ENCODE peak calls at places on chromosome 11, in nine cellular contexts. One of them, this sample, is unnamed.
A peak's percentile ranks its signal among the peaks of the same experiment; 100 is the strongest.

GRCh38 chr11:29005401-29005980 is 897.3 kb downstream of the METTL15 start:
- DNase-seq in spleen: no peak
- DNase-seq in suprapubic skin: no peak
- DNase-seq in H1: no peak
- DNase-seq in upper lobe of left lung: no peak
- DNase-seq in transverse colon: no peak
- DNase-seq in stomach: no peak
- DNase-seq in vagina: no peak
- DNase-seq in K562: no peak
- DNase-seq in this sample: no peak

GRCh38 chr11:116073854-116074837 is 569.9 kb upstream of the CADM1 start:
- DNase-seq in spleen: no peak
- DNase-seq in suprapubic skin: no peak
- DNase-seq in H1: no peak
- DNase-seq in upper lobe of left lung: no peak
- DNase-seq in transverse colon: no peak
- DNase-seq in stomach: no peak
- DNase-seq in vagina: no peak
- DNase-seq in K562: no peak
- DNase-seq in this sample: no peak

GRCh38 chr11:10474551-10474950 is 19.5 kb downstream of the AMPD3 start:
- DNase-seq in spleen: no peak
- DNase-seq in suprapubic skin: peak; percentile 58
- DNase-seq in H1: no peak
- DNase-seq in upper lobe of left lung: peak; percentile 18
- DNase-seq in transverse colon: no peak
- DNase-seq in stomach: no peak
- DNase-seq in vagina: no peak
- DNase-seq in K562: no peak
- DNase-seq in this sample: no peak

GRCh38 chr11:3225159-3225758 is 6.6 kb upstream of the MRGPRG start:
- DNase-seq in spleen: peak; percentile 70
- DNase-seq in suprapubic skin: no peak
- DNase-seq in H1: no peak
- DNase-seq in upper lobe of left lung: no peak
- DNase-seq in transverse colon: no peak
- DNase-seq in stomach: no peak
- DNase-seq in vagina: no peak
- DNase-seq in K562: no peak
- DNase-seq in this sample: no peak

GRCh38 chr11:43830928-43831440 is 49.6 kb upstream of the ALKBH3 start:
- DNase-seq in spleen: no peak
- DNase-seq in suprapubic skin: no peak
- DNase-seq in H1: no peak
- DNase-seq in upper lobe of left lung: no peak
- DNase-seq in transverse colon: peak; percentile 8
- DNase-seq in stomach: peak; percentile 25
- DNase-seq in vagina: no peak
- DNase-seq in K562: peak; percentile 9
- DNase-seq in this sample: no peak

GRCh38 chr11:87038235-87038960 is 664 bp downstream of the TMEM135 start:
- DNase-seq in spleen: no peak
- DNase-seq in suprapubic skin: no peak
- DNase-seq in H1: no peak
- DNase-seq in upper lobe of left lung: no peak
- DNase-seq in transverse colon: no peak
- DNase-seq in stomach: no peak
- DNase-seq in vagina: no peak
- DNase-seq in K562: no peak
- DNase-seq in this sample: no peak

GRCh38 chr11:106091480-106092123 is 14.1 kb downstream of the AASDHPPT start:
- DNase-seq in spleen: no peak
- DNase-seq in suprapubic skin: no peak
- DNase-seq in H1: no peak
- DNase-seq in upper lobe of left lung: peak; percentile 26
- DNase-seq in transverse colon: no peak
- DNase-seq in stomach: no peak
- DNase-seq in vagina: no peak
- DNase-seq in K562: no peak
- DNase-seq in this sample: no peak

GRCh38 chr11:62933775-62934495 is 12.8 kb upstream of the CHRM1 start:
- DNase-seq in spleen: no peak
- DNase-seq in suprapubic skin: no peak
- DNase-seq in H1: no peak
- DNase-seq in upper lobe of left lung: no peak
- DNase-seq in transverse colon: no peak
- DNase-seq in stomach: no peak
- DNase-seq in vagina: no peak
- DNase-seq in K562: no peak
- DNase-seq in this sample: no peak

GRCh38 chr11:94325681-94326080 is 21.3 kb downstream of the IZUMO1R start:
- DNase-seq in spleen: no peak
- DNase-seq in suprapubic skin: no peak
- DNase-seq in H1: peak; percentile 94
- DNase-seq in upper lobe of left lung: peak; percentile 37
- DNase-seq in transverse colon: peak; percentile 48
- DNase-seq in stomach: peak; percentile 31
- DNase-seq in vagina: no peak
- DNase-seq in K562: peak; percentile 65
- DNase-seq in this sample: no peak

GRCh38 chr11:7657306-7658025 is 15.8 kb downstream of the CYB5R2 start:
- DNase-seq in spleen: no peak
- DNase-seq in suprapubic skin: no peak
- DNase-seq in H1: peak; percentile 65
- DNase-seq in upper lobe of left lung: peak; percentile 54
- DNase-seq in transverse colon: peak; percentile 64
- DNase-seq in stomach: peak; percentile 49
- DNase-seq in vagina: no peak
- DNase-seq in K562: peak; percentile 58
- DNase-seq in this sample: no peak

GRCh38 chr11:124536520-124536919 is 6.9 kb downstream of the OR8B12 start:
- DNase-seq in spleen: no peak
- DNase-seq in suprapubic skin: no peak
- DNase-seq in H1: peak; percentile 59
- DNase-seq in upper lobe of left lung: peak; percentile 42
- DNase-seq in transverse colon: peak; percentile 11
- DNase-seq in stomach: no peak
- DNase-seq in vagina: no peak
- DNase-seq in K562: peak; percentile 8
- DNase-seq in this sample: peak; percentile 90

GRCh38 chr11:93585758-93586157 is 42.6 kb upstream of the SMCO4 start:
- DNase-seq in spleen: no peak
- DNase-seq in suprapubic skin: no peak
- DNase-seq in H1: no peak
- DNase-seq in upper lobe of left lung: no peak
- DNase-seq in transverse colon: no peak
- DNase-seq in stomach: peak; percentile 57
- DNase-seq in vagina: no peak
- DNase-seq in K562: peak; percentile 13
- DNase-seq in this sample: no peak

GRCh38 chr11:94049351-94049750 is 28.2 kb downstream of the HEPHL1 start:
- DNase-seq in spleen: no peak
- DNase-seq in suprapubic skin: no peak
- DNase-seq in H1: no peak
- DNase-seq in upper lobe of left lung: no peak
- DNase-seq in transverse colon: no peak
- DNase-seq in stomach: no peak
- DNase-seq in vagina: no peak
- DNase-seq in K562: no peak
- DNase-seq in this sample: no peak

GRCh38 chr11:79441159-79441875 is 487 bp upstream of the TENM4 start:
- DNase-seq in spleen: no peak
- DNase-seq in suprapubic skin: no peak
- DNase-seq in H1: peak; percentile 52
- DNase-seq in upper lobe of left lung: no peak
- DNase-seq in transverse colon: no peak
- DNase-seq in stomach: no peak
- DNase-seq in vagina: no peak
- DNase-seq in K562: no peak
- DNase-seq in this sample: no peak

GRCh38 chr11:131910491-131911387 is 540.3 kb downstream of the NTM start:
- DNase-seq in spleen: peak; percentile 59
- DNase-seq in suprapubic skin: no peak
- DNase-seq in H1: peak; percentile 74
- DNase-seq in upper lobe of left lung: no peak
- DNase-seq in transverse colon: no peak
- DNase-seq in stomach: no peak
- DNase-seq in vagina: no peak
- DNase-seq in K562: no peak
- DNase-seq in this sample: no peak

GRCh38 chr11:26073646-26074045 is 258.3 kb upstream of the ANO3 start:
- DNase-seq in spleen: no peak
- DNase-seq in suprapubic skin: no peak
- DNase-seq in H1: no peak
- DNase-seq in upper lobe of left lung: no peak
- DNase-seq in transverse colon: no peak
- DNase-seq in stomach: no peak
- DNase-seq in vagina: no peak
- DNase-seq in K562: no peak
- DNase-seq in this sample: no peak

GRCh38 chr11:119198925-119199324 is 7.2 kb upstream of the CBL start:
- DNase-seq in spleen: peak; percentile 40
- DNase-seq in suprapubic skin: no peak
- DNase-seq in H1: no peak
- DNase-seq in upper lobe of left lung: no peak
- DNase-seq in transverse colon: no peak
- DNase-seq in stomach: no peak
- DNase-seq in vagina: no peak
- DNase-seq in K562: no peak
- DNase-seq in this sample: peak; percentile 7

GRCh38 chr11:108253176-108253575 is 30.3 kb downstream of the ATM start:
- DNase-seq in spleen: no peak
- DNase-seq in suprapubic skin: no peak
- DNase-seq in H1: no peak
- DNase-seq in upper lobe of left lung: no peak
- DNase-seq in transverse colon: no peak
- DNase-seq in stomach: no peak
- DNase-seq in vagina: no peak
- DNase-seq in K562: no peak
- DNase-seq in this sample: no peak

GRCh38 chr11:75574698-75575265 is 12.7 kb downstream of the SERPINH1 start:
- DNase-seq in spleen: no peak
- DNase-seq in suprapubic skin: no peak
- DNase-seq in H1: no peak
- DNase-seq in upper lobe of left lung: no peak
- DNase-seq in transverse colon: no peak
- DNase-seq in stomach: no peak
- DNase-seq in vagina: no peak
- DNase-seq in K562: no peak
- DNase-seq in this sample: no peak

DNA sequence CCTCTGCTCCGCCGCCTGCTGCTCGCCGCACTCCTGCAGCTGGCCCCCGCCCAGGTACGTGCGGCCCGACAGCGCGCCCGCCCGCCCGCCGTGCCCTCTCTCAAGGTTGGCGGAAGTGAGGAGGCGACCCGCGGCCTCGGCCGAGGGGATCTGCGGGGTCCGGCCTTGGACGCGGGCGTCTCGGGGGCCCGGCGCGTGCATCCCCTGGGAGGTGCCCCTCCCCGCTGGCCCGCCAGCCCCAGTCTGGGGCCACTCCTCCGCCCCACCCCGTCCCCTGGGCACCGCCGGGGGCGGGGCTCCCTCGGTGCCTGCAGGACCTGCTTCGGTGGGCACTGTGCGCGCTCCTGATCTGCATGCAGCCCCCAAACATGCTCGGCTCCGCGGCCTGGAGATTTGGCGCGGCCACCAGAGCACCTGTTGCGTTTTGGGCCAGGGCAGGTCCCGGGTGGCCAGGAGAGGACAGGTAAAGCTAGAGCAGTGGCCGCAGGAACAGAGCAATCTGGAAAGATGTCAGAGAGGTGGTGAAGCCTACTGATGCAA is 526 bp downstream of the VEGFB start:
- DNase-seq in spleen: peak; percentile 93
- DNase-seq in suprapubic skin: no peak
- DNase-seq in H1: peak; percentile 70
- DNase-seq in upper lobe of left lung: peak; percentile 68
- DNase-seq in transverse colon: peak; percentile 77
- DNase-seq in stomach: peak; percentile 60
- DNase-seq in vagina: no peak
- DNase-seq in K562: no peak
- DNase-seq in this sample: no peak
- TF ChIP-seq POLR2A in spleen: no peak
- TF ChIP-seq POLR2A in suprapubic skin: no peak
- TF ChIP-seq POLR2A in H1: no peak
- TF ChIP-seq POLR2A in upper lobe of left lung: peak; percentile 69
- TF ChIP-seq POLR2A in transverse colon: peak; percentile 42
- TF ChIP-seq POLR2A in stomach: no peak
- TF ChIP-seq POLR2A in vagina: no peak
- TF ChIP-seq POLR2A in K562: no peak
- TF ChIP-seq POLR2A in this sample: no peak

DNA sequence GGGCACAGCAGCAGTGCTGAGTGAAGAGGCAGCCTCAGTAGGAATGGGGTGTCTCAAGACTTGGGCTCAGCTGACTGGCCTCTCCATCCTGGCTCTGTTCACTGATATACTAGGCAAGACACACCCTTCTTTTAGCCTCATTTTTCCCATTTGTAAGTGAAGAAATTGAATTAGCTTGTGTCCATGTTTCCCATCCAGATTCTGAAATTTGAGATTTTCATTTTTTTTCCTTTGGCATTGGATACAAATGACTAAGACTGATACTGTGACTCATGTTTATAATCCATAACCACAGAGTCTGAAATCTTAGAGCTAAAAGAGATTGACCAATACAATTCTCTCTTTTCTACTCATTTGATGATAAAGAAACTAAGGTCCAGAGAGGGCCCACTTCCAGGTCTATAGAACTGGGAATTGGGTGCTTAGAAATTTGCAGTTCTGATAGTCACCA is 110.9 kb downstream of the KCNC1 start:
- DNase-seq in spleen: no peak
- DNase-seq in suprapubic skin: no peak
- DNase-seq in H1: no peak
- DNase-seq in upper lobe of left lung: no peak
- DNase-seq in transverse colon: no peak
- DNase-seq in stomach: no peak
- DNase-seq in vagina: no peak
- DNase-seq in K562: no peak
- DNase-seq in this sample: no peak
- TF ChIP-seq POLR2AphosphoS5 in spleen: no peak
- TF ChIP-seq POLR2AphosphoS5 in suprapubic skin: no peak
- TF ChIP-seq POLR2AphosphoS5 in H1: no peak
- TF ChIP-seq POLR2AphosphoS5 in upper lobe of left lung: no peak
- TF ChIP-seq POLR2AphosphoS5 in transverse colon: no peak
- TF ChIP-seq POLR2AphosphoS5 in stomach: no peak
- TF ChIP-seq POLR2AphosphoS5 in vagina: no peak
- TF ChIP-seq POLR2AphosphoS5 in K562: no peak
- TF ChIP-seq POLR2AphosphoS5 in this sample: no peak

GRCh38 chr11:5042091-5042490 is 4.2 kb upstream of the OR52J3 start:
- DNase-seq in spleen: no peak
- DNase-seq in suprapubic skin: no peak
- DNase-seq in H1: no peak
- DNase-seq in upper lobe of left lung: no peak
- DNase-seq in transverse colon: no peak
- DNase-seq in stomach: no peak
- DNase-seq in vagina: no peak
- DNase-seq in K562: no peak
- DNase-seq in this sample: no peak
- H3K4me1 ChIP-seq in spleen: no peaks in the 10 kb centered on the region
- H3K4me1 ChIP-seq in suprapubic skin: no peaks in the 10 kb centered on the region
- H3K4me1 ChIP-seq in H1: no peaks in the 10 kb centered on the region
- H3K4me1 ChIP-seq in upper lobe of left lung: no peaks in the 10 kb centered on the region
- H3K4me1 ChIP-seq in transverse colon: no peaks in the 10 kb centered on the region
- H3K4me1 ChIP-seq in stomach: no peaks in the 10 kb centered on the region
- H3K4me1 ChIP-seq in vagina: no peaks in the 10 kb centered on the region
- H3K4me1 ChIP-seq in K562: no peaks in the 10 kb centered on the region
- H3K4me1 ChIP-seq in this sample: no peaks in the 10 kb centered on the region

GRCh38 chr11:8697056-8697455 is 14.5 kb downstream of the RPL27A start:
- DNase-seq in spleen: no peak
- DNase-seq in suprapubic skin: no peak
- DNase-seq in H1: no peak
- DNase-seq in upper lobe of left lung: no peak
- DNase-seq in transverse colon: no peak
- DNase-seq in stomach: no peak
- DNase-seq in vagina: no peak
- DNase-seq in K562: no peak
- DNase-seq in this sample: no peak
- TF ChIP-seq POLR2A in spleen: no peak
- TF ChIP-seq POLR2A in suprapubic skin: no peak
- TF ChIP-seq POLR2A in H1: no peak
- TF ChIP-seq POLR2A in upper lobe of left lung: no peak
- TF ChIP-seq POLR2A in transverse colon: no peak
- TF ChIP-seq POLR2A in stomach: no peak
- TF ChIP-seq POLR2A in vagina: no peak
- TF ChIP-seq POLR2A in K562: no peak
- TF ChIP-seq POLR2A in this sample: no peak